ENCODE peak calls at places on chromosome 12, in six cellular contexts. One of them, this sample, is unnamed.

GRCh38 chr12:129704232-129704830 is 199.5 kb downstream of the TMEM132D start:
- DNase-seq in H9: peak
- DNase-seq in IMR-90: no peak
- DNase-seq in H1: peak
- DNase-seq in mesenchymal stem cell: no peak
- DNase-seq in trophoblast cell: no peak
- DNase-seq in this sample: no peak

GRCh38 chr12:107458163-107458562 is 227.4 kb upstream of the PWP1 start:
- DNase-seq in H9: no peak
- DNase-seq in IMR-90: no peak
- DNase-seq in H1: no peak
- DNase-seq in mesenchymal stem cell: no peak
- DNase-seq in trophoblast cell: no peak
- DNase-seq in this sample: no peak

GRCh38 chr12:66898700-66899469 is 220.0 kb upstream of the GRIP1 start:
- DNase-seq in H9: no peak
- DNase-seq in IMR-90: no peak
- DNase-seq in H1: no peak
- DNase-seq in mesenchymal stem cell: no peak
- DNase-seq in trophoblast cell: no peak
- DNase-seq in this sample: no peak

GRCh38 chr12:70590051-70590450 is 47.2 kb downstream of the PTPRB start:
- DNase-seq in H9: peak
- DNase-seq in IMR-90: peak
- DNase-seq in H1: peak
- DNase-seq in mesenchymal stem cell: peak
- DNase-seq in trophoblast cell: peak
- DNase-seq in this sample: peak

GRCh38 chr12:12813120-12814101 is at the start of gene DDX47:
- DNase-seq in H9: peak
- DNase-seq in IMR-90: peak
- DNase-seq in H1: peak
- DNase-seq in mesenchymal stem cell: peak
- DNase-seq in trophoblast cell: peak
- DNase-seq in this sample: peak

GRCh38 chr12:14238224-14238792 is 127.2 kb upstream of the ATF7IP start:
- DNase-seq in H9: no peak
- DNase-seq in IMR-90: peak
- DNase-seq in H1: no peak
- DNase-seq in mesenchymal stem cell: peak
- DNase-seq in trophoblast cell: peak
- DNase-seq in this sample: no peak

GRCh38 chr12:44960856-44961255 is 84.7 kb upstream of the NELL2 start:
- DNase-seq in H9: peak
- DNase-seq in IMR-90: no peak
- DNase-seq in H1: peak
- DNase-seq in mesenchymal stem cell: no peak
- DNase-seq in trophoblast cell: no peak
- DNase-seq in this sample: no peak

GRCh38 chr12:124740691-124741137 is 123.0 kb downstream of the SCARB1 start:
- DNase-seq in H9: no peak
- DNase-seq in IMR-90: peak
- DNase-seq in H1: no peak
- DNase-seq in mesenchymal stem cell: peak
- DNase-seq in trophoblast cell: peak
- DNase-seq in this sample: no peak

GRCh38 chr12:126747530-126748149 is 1519.3 kb upstream of the TMEM132C start:
- DNase-seq in H9: peak
- DNase-seq in IMR-90: no peak
- DNase-seq in H1: peak
- DNase-seq in mesenchymal stem cell: no peak
- DNase-seq in trophoblast cell: peak
- DNase-seq in this sample: no peak

GRCh38 chr12:117907108-117907689 is 61.6 kb downstream of the KSR2 start:
- DNase-seq in H9: peak
- DNase-seq in IMR-90: no peak
- DNase-seq in H1: no peak
- DNase-seq in mesenchymal stem cell: no peak
- DNase-seq in trophoblast cell: peak
- DNase-seq in this sample: no peak

GRCh38 chr12:65594373-65594772 is 229.9 kb upstream of the HMGA2 start:
- DNase-seq in H9: no peak
- DNase-seq in IMR-90: no peak
- DNase-seq in H1: no peak
- DNase-seq in mesenchymal stem cell: no peak
- DNase-seq in trophoblast cell: no peak
- DNase-seq in this sample: peak

GRCh38 chr12:43444940-43445564 is 107.0 kb downstream of the ADAMTS20 start:
- DNase-seq in H9: peak
- DNase-seq in IMR-90: peak
- DNase-seq in H1: peak
- DNase-seq in mesenchymal stem cell: peak
- DNase-seq in trophoblast cell: peak
- DNase-seq in this sample: peak

GRCh38 chr12:69933115-69933552 is 108.1 kb downstream of the MYRFL start:
- DNase-seq in H9: peak
- DNase-seq in IMR-90: no peak
- DNase-seq in H1: peak
- DNase-seq in mesenchymal stem cell: no peak
- DNase-seq in trophoblast cell: no peak
- DNase-seq in this sample: no peak

GRCh38 chr12:109600995-109601394 is 27.4 kb downstream of the MVK start:
- DNase-seq in H9: no peak
- DNase-seq in IMR-90: no peak
- DNase-seq in H1: no peak
- DNase-seq in mesenchymal stem cell: no peak
- DNase-seq in trophoblast cell: no peak
- DNase-seq in this sample: no peak

GRCh38 chr12:93128332-93128707 is 199.2 kb upstream of the EEA1 start:
- DNase-seq in H9: no peak
- DNase-seq in IMR-90: no peak
- DNase-seq in H1: no peak
- DNase-seq in mesenchymal stem cell: no peak
- DNase-seq in trophoblast cell: no peak
- DNase-seq in this sample: no peak

GRCh38 chr12:52486166-52487105 is 6.6 kb downstream of the KRT6A start:
- DNase-seq in H9: no peak
- DNase-seq in IMR-90: no peak
- DNase-seq in H1: no peak
- DNase-seq in mesenchymal stem cell: no peak
- DNase-seq in trophoblast cell: no peak
- DNase-seq in this sample: no peak

GRCh38 chr12:129564768-129565167 is 339.1 kb downstream of the TMEM132D start:
- DNase-seq in H9: no peak
- DNase-seq in IMR-90: no peak
- DNase-seq in H1: no peak
- DNase-seq in mesenchymal stem cell: no peak
- DNase-seq in trophoblast cell: no peak
- DNase-seq in this sample: no peak

GRCh38 chr12:1805441-1806081 is 14.8 kb upstream of the LRTM2 start:
- DNase-seq in H9: no peak
- DNase-seq in IMR-90: no peak
- DNase-seq in H1: no peak
- DNase-seq in mesenchymal stem cell: no peak
- DNase-seq in trophoblast cell: no peak
- DNase-seq in this sample: no peak

DNA sequence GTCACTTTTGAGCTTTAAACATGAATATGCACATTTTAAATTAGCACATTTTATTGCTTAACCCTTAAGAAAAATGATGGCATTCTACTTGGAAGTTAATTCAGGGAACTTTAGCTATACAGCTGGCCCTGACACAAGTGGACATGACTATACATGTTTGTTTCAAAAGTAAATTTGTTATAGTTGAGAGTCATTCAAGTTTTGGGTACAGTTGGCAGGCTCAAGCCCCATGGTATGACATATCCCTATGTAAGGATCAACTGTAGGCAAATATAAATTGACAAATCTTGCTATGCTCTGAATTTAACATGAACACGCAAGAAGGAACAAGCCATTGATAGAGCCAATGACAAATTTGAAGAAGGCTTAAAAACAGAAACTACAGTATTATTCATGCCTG is 224.4 kb upstream of the AMIGO2 start:
- DNase-seq in H9: no peak
- DNase-seq in IMR-90: no peak
- DNase-seq in H1: no peak
- DNase-seq in mesenchymal stem cell: no peak
- DNase-seq in trophoblast cell: no peak
- DNase-seq in this sample: no peak
- H3K14ac ChIP-seq in H9: no peak
- H3K14ac ChIP-seq in IMR-90: peak
- H3K14ac ChIP-seq in H1: no peak
- H3K14ac ChIP-seq in mesenchymal stem cell: no peak
- H3K14ac ChIP-seq in trophoblast cell: no peak
- H3K14ac ChIP-seq in this sample: no peak

DNA sequence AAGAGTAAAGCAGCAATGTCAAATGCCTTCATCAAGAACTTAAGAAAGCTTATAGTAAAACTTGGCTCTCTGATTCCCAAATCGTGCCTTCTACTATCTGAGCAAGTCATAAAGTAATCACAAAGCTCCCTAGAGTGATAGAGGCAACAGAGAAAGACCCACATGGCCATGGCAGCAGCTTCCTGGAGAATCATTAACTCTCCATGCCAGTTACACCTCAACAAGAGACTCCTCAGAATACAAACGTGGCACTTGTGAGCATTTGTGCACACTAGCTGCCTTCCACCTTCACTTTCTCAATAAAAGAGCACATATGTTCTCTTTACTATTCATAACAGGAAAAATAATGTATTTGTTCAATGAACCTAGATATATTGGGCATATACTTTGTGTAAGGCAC is 48.0 kb downstream of the PLCZ1 start:
- DNase-seq in H9: no peak
- DNase-seq in IMR-90: no peak
- DNase-seq in H1: no peak
- DNase-seq in mesenchymal stem cell: no peak
- DNase-seq in trophoblast cell: no peak
- DNase-seq in this sample: no peak
- H2AFZ ChIP-seq in H9: no peak
- H2AFZ ChIP-seq in IMR-90: no peak
- H2AFZ ChIP-seq in H1: no peak
- H2AFZ ChIP-seq in mesenchymal stem cell: no peak
- H2AFZ ChIP-seq in trophoblast cell: no peak
- H2AFZ ChIP-seq in this sample: no peak

GRCh38 chr12:21774358-21775129 is at the start of gene KCNJ8:
- DNase-seq in H9: peak
- DNase-seq in IMR-90: peak
- DNase-seq in H1: peak
- DNase-seq in mesenchymal stem cell: peak
- DNase-seq in trophoblast cell: no peak
- DNase-seq in this sample: peak

GRCh38 chr12:21776242-21776641 is 1.7 kb upstream of the KCNJ8 start:
- DNase-seq in H9: no peak
- DNase-seq in IMR-90: no peak
- DNase-seq in H1: no peak
- DNase-seq in mesenchymal stem cell: no peak
- DNase-seq in trophoblast cell: no peak
- DNase-seq in this sample: no peak

GRCh38 chr12:21773263-21773741 is 1.2 kb downstream of the KCNJ8 start:
- DNase-seq in H9: peak
- DNase-seq in IMR-90: peak
- DNase-seq in H1: peak
- DNase-seq in mesenchymal stem cell: no peak
- DNase-seq in trophoblast cell: peak
- DNase-seq in this sample: no peak

GRCh38 chr12:21773799-21774198 is 707 bp downstream of the KCNJ8 start:
- DNase-seq in H9: no peak
- DNase-seq in IMR-90: peak
- DNase-seq in H1: no peak
- DNase-seq in mesenchymal stem cell: no peak
- DNase-seq in trophoblast cell: no peak
- DNase-seq in this sample: no peak

DNA sequence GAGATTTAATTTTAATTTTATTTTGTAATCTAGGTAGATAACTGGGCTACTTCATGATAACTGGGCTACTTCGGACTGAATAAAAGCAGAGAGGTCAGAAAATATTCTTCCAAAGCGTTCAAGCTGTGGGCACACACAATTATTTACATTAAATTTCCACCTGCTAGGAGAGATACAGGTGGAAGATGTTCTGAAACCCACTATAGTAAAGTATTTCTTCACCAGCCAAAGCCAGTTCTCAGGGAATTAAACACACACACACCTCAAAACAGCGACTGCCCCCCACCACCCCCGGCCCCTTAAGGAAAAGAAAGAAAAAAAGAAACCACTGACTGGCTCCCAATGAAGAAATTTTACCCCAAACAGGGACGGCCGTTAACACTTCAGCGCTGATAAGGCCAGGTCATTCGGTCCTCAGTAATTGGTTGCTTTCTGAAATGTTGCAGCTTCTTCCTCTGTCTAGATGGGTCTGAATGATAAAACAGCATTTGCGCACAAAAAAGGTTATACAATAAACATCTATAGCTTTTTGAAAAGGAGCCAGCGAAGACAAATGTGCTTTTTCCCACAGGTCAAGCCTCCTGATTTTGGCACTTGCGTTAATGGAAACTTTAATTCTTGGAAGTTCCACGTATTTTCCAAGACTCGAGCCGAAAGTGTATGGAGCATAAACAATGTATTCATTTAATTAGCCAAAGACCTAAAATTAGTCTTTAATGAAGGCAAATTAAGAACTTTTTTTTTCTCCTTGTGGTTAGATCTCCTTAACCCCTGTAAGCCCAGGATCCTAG is 819 bp upstream of the KCNJ8 start:
- DNase-seq in H9: no peak
- DNase-seq in IMR-90: no peak
- DNase-seq in H1: no peak
- DNase-seq in mesenchymal stem cell: no peak
- DNase-seq in trophoblast cell: no peak
- DNase-seq in this sample: no peak
- H3K14ac ChIP-seq in H9: no peak
- H3K14ac ChIP-seq in IMR-90: no peak
- H3K14ac ChIP-seq in H1: no peak
- H3K14ac ChIP-seq in mesenchymal stem cell: no peak
- H3K14ac ChIP-seq in trophoblast cell: no peak
- H3K14ac ChIP-seq in this sample: no peak

GRCh38 chr12:48694038-48694437 is 12.0 kb upstream of the KANSL2 start:
- DNase-seq in H9: no peak
- DNase-seq in IMR-90: no peak
- DNase-seq in H1: no peak
- DNase-seq in mesenchymal stem cell: no peak
- DNase-seq in trophoblast cell: no peak
- DNase-seq in this sample: no peak
- H2AFZ ChIP-seq in H9: no peak
- H2AFZ ChIP-seq in IMR-90: no peak
- H2AFZ ChIP-seq in H1: no peak
- H2AFZ ChIP-seq in mesenchymal stem cell: no peak
- H2AFZ ChIP-seq in trophoblast cell: no peak
- H2AFZ ChIP-seq in this sample: no peak